ENCODE peak calls at places on chromosome 10, in nine cellular contexts. Z is immature natural killer cell; O is stimulated activated CD4-positive, alpha-beta T cell treated with anti-CD3 and anti-CD28 coated beads, Interleukin-2, amount 100 ng/mL, for 48 hours; J is HCEC 1CT; C is activated T-helper 1 cell treated with anti-CD3 and anti-CD28 coated beads, Interleukin-2, amount 50 U/mL, for 16 hours; Q is aorta; K is substantia nigra; S is right cardiac atrium; U is AG09309. G is an unnamed sample.

GRCh38 chr10:83677795-83678194 is 461.5 kb upstream of the GHITM start:
- DNase-seq in Z (no peak), O (no peak), J (no peak), C (no peak), Q (no peak), K (no peak), S (no peak), U (no peak), G (no peak)

GRCh38 chr10:75358835-75359421 is 42.6 kb downstream of the ZNF503 start:
- DNase-seq in Z (no peak), O (no peak), J (peak; percentile 83), C (no peak), Q (no peak), K (no peak), S (no peak), U (peak; percentile 92), G (no peak)

GRCh38 chr10:11832042-11832441 is 8.9 kb downstream of the PROSER2 start:
- DNase-seq in Z (no peak), O (no peak), J (no peak), C (no peak), Q (no peak), K (no peak), S (no peak), U (no peak), G (no peak)

GRCh38 chr10:117424789-117425649 is 49.8 kb upstream of the PDZD8 start:
- DNase-seq in Z (no peak), O (no peak), J (no peak), C (no peak), Q (no peak), K (no peak), S (no peak), U (no peak), G (no peak)

GRCh38 chr10:77315511-77316129 is 322.0 kb downstream of the KCNMA1 start:
- DNase-seq in Z (no peak), O (no peak), J (no peak), C (no peak), Q (no peak), K (no peak), S (no peak), U (no peak), G (no peak)

GRCh38 chr10:14673189-14673947 is 101.3 kb downstream of the FAM107B start:
- DNase-seq in Z (no peak), O (no peak), J (peak; percentile 4), C (no peak), Q (no peak), K (no peak), S (no peak), U (no peak), G (no peak)

GRCh38 chr10:32384185-32384584 is 37.2 kb upstream of the EPC1 start:
- DNase-seq in Z (no peak), O (no peak), J (no peak), C (no peak), Q (no peak), K (no peak), S (no peak), U (no peak), G (no peak)

GRCh38 chr10:31590023-31590800 is 271.2 kb downstream of the ZEB1 start:
- DNase-seq in Z (no peak), O (no peak), J (no peak), C (no peak), Q (no peak), K (no peak), S (no peak), U (no peak), G (no peak)

GRCh38 chr10:60921631-60922030 is 22.4 kb downstream of the RHOBTB1 start:
- DNase-seq in Z (no peak), O (no peak), J (no peak), C (no peak), Q (no peak), K (no peak), S (no peak), U (no peak), G (no peak)

GRCh38 chr10:59019603-59020002 is 156.8 kb upstream of the PHYHIPL start:
- DNase-seq in Z (no peak), O (no peak), J (no peak), C (no peak), Q (no peak), K (no peak), S (no peak), U (no peak), G (no peak)

GRCh38 chr10:45418859-45419672 is 45.0 kb downstream of the ALOX5 start:
- DNase-seq in Z (peak; percentile 62), O (no peak), J (no peak), C (peak; percentile 24), Q (peak; percentile 87), K (peak; percentile 63), S (peak; percentile 87), U (no peak), G (peak; percentile 51)

G was measured in ovary.